ENCODE peak calls at places on chromosome 10, in six cellular contexts. T is nucleus accumbens; W is GM19239; B is NAMALWA; P is CD4-positive, alpha-beta memory T cell; G is amniotic epithelial cell. M is an unnamed sample.
A peak's percentile ranks its signal among the peaks of the same experiment; 100 is the strongest.

GRCh38 chr10:109429956-109430760 is 493.2 kb downstream of the XPNPEP1 start:
- DNase-seq in W (no peak), T (no peak), P (no peak), G (peak; percentile 77), B (no peak), M (no peak)

GRCh38 chr10:76382381-76382851 is 951.0 kb downstream of the LRMDA start:
- DNase-seq in G (peak; percentile 100), P (no peak), B (no peak), W (no peak), T (no peak), M (no peak)

GRCh38 chr10:61894150-61894549 is 7.3 kb upstream of the ARID5B start:
- DNase-seq in P (no peak), B (no peak), T (no peak), G (peak; percentile 34), W (no peak), M (no peak)

GRCh38 chr10:132946311-132946710 is 3.9 kb upstream of the CFAP46 start:
- DNase-seq in P (no peak), T (no peak), B (no peak), G (no peak), W (no peak), M (no peak)

GRCh38 chr10:43292745-43293676 is 26.1 kb upstream of the RASGEF1A start:
- DNase-seq in G (peak; percentile 40), W (no peak), B (peak; percentile 66), P (peak; percentile 54), T (peak; percentile 40), M (peak; percentile 68)

GRCh38 chr10:77737608-77738007 is 100.0 kb upstream of the KCNMA1 start:
- DNase-seq in G (peak; percentile 81), B (no peak), P (no peak), T (no peak), W (no peak), M (no peak)

GRCh38 chr10:28883741-28884443 is 206.6 kb downstream of the BAMBI start:
- DNase-seq in G (no peak), B (no peak), T (no peak), P (no peak), W (no peak), M (no peak)

GRCh38 chr10:78211476-78212110 is 177.9 kb downstream of the RPS24 start:
- DNase-seq in G (peak; percentile 59), T (peak; percentile 24), W (no peak), B (peak; percentile 7), P (no peak), M (no peak)

GRCh38 chr10:84095821-84096497 is 43.4 kb upstream of the GHITM start:
- DNase-seq in T (no peak), W (no peak), B (no peak), P (no peak), G (peak; percentile 52), M (no peak)

GRCh38 chr10:129865960-129866359 is 98.1 kb downstream of the EBF3 start:
- DNase-seq in B (no peak), P (no peak), W (no peak), G (no peak), T (no peak), M (no peak)

GRCh38 chr10:33229252-33229943 is 105.1 kb downstream of the NRP1 start:
- DNase-seq in T (no peak), P (no peak), G (peak; percentile 29), B (no peak), W (no peak), M (no peak)

GRCh38 chr10:43395571-43396060 is 13.4 kb downstream of the HNRNPF start:
- DNase-seq in G (no peak), B (no peak), T (no peak), P (peak; percentile 54), W (no peak), M (no peak)

GRCh38 chr10:103514244-103514643 is 20.7 kb downstream of the NEURL1 start:
- DNase-seq in P (no peak), B (no peak), G (no peak), T (no peak), W (no peak), M (no peak)

GRCh38 chr10:14102056-14102455 is 228.7 kb downstream of the FRMD4A start:
- DNase-seq in B (no peak), T (no peak), W (no peak), P (no peak), G (peak; percentile 78), M (no peak)

GRCh38 chr10:84845628-84846261 is 517.4 kb downstream of the CCSER2 start:
- DNase-seq in G (no peak), W (no peak), T (no peak), B (peak; percentile 64), P (no peak), M (no peak)

GRCh38 chr10:22824984-22825383 is 102.9 kb upstream of the ARMC3 start:
- DNase-seq in T (no peak), G (peak; percentile 34), B (no peak), W (no peak), P (no peak), M (no peak)

GRCh38 chr10:133100706-133101463 is 13.2 kb downstream of the ADGRA1 start:
- DNase-seq in B (peak; percentile 26), W (no peak), P (no peak), T (no peak), G (no peak), M (no peak)

GRCh38 chr10:49271346-49271745 is 27.6 kb upstream of the C10orf71 start:
- DNase-seq in B (no peak), W (no peak), P (no peak), G (no peak), T (no peak), M (no peak)

GRCh38 chr10:31759124-31759798 is 169.4 kb downstream of the ARHGAP12 start:
- DNase-seq in B (no peak), P (peak; percentile 33), W (no peak), G (no peak), T (no peak), M (peak; percentile 41)

GRCh38 chr10:12833451-12833850 is 168.1 kb downstream of the CCDC3 start:
- DNase-seq in W (no peak), T (no peak), P (no peak), G (no peak), B (no peak), M (no peak)

GRCh38 chr10:36195364-36195763 is 553.3 kb upstream of the FZD8 start:
- DNase-seq in W (no peak), B (no peak), P (no peak), G (no peak), T (no peak), M (no peak)

GRCh38 chr10:43308986-43309385 is 42.1 kb upstream of the RASGEF1A start:
- DNase-seq in T (peak; percentile 27), G (no peak), B (no peak), W (no peak), P (no peak), M (peak; percentile 9)